ENCODE peak calls at places on chromosomes 6 and 20, in nine cellular contexts. J, G, D, N, V, Z, B, U and S are unnamed samples.

GRCh38 chr6:15176816-15177215 is 69.1 kb upstream of the JARID2 start:
- DNase-seq in V (no peak), J (no peak), G (no peak), Z (no peak), D (no peak), N (no peak), B (no peak), U (no peak), S (no peak)

GRCh38 chr6:90911600-90911999 is 324.7 kb upstream of the MAP3K7 start:
- DNase-seq in V (no peak), D (no peak), G (no peak), N (no peak), J (no peak), U (no peak), B (no peak), Z (no peak), S (no peak)

GRCh38 chr6:164628302-164628931 is 681.0 kb downstream of the C6orf118 start:
- DNase-seq in B (no peak), G (no peak), D (no peak), Z (no peak), V (no peak), J (no peak), N (no peak), U (no peak), S (no peak)

GRCh38 chr6:45502446-45502845 is 124.7 kb upstream of the SUPT3H start:
- DNase-seq in D (peak), G (no peak), N (no peak), V (no peak), B (no peak), Z (no peak), J (no peak), U (no peak), S (no peak)

GRCh38 chr20:41627611-41628244 is 9.6 kb upstream of the CHD6 start:
- DNase-seq in G (no peak), Z (no peak), N (no peak), J (no peak), U (no peak), B (no peak), V (no peak), D (no peak), S (no peak)

GRCh38 chr6:132076452-132076851 is 125.3 kb upstream of the CCN2 start:
- DNase-seq in Z (no peak), B (no peak), U (no peak), J (no peak), V (no peak), D (no peak), G (no peak), N (no peak), S (no peak)

GRCh38 chr6:40630046-40630445 is 42.9 kb upstream of the LRFN2 start:
- DNase-seq in N (no peak), B (no peak), G (no peak), U (no peak), Z (no peak), V (no peak), D (peak), J (no peak), S (no peak)

GRCh38 chr6:36042618-36043260 is 15.1 kb downstream of the MAPK14 start:
- DNase-seq in D (no peak), J (no peak), V (no peak), N (no peak), B (no peak), U (no peak), G (no peak), Z (no peak), S (no peak)

GRCh38 chr20:17556842-17557674 is 12.8 kb upstream of the DSTN start:
- DNase-seq in G (no peak), D (no peak), J (peak), V (peak), N (peak), U (no peak), B (no peak), Z (no peak), S (no peak)